ENCODE peak calls at places on chromosomes 11 and 22, in nine cellular contexts. O is keratinocyte; L is non-pigmented ciliary epithelial cell; Y is MCF 10A; N is head of caudate nucleus; A is stimulated activated CD4-positive, alpha-beta T cell treated with anti-CD3 and anti-CD28 coated beads, TNF-alpha, amount 100 ng/mL, for 24 hours; C is stimulated activated CD8-positive, alpha-beta memory T cell treated with anti-CD3 and anti-CD28 coated beads, Interleukin-4, amount 100 ng/mL, for 1 hour; G is activated CD8-positive, alpha-beta memory T cell treated with anti-CD3 and anti-CD28 coated beads, Interleukin-2, amount 50 U/mL, for 48 hours; Q is nucleus accumbens. J is an unnamed sample.

GRCh38 chr11:92969634-92970347 is at the start of gene MTNR1B:
- DNase-seq in O (no peak), L (no peak), Y (no peak), N (no peak), A (no peak), C (no peak), G (no peak), Q (no peak), J (no peak)

GRCh38 chr11:129226207-129226798 is 34.2 kb upstream of the ARHGAP32 start:
- DNase-seq in O (no peak), L (no peak), Y (no peak), N (no peak), A (no peak), C (no peak), G (no peak), Q (no peak), J (no peak)

GRCh38 chr11:64102005-64102738 is 63.7 kb downstream of the MACROD1 start:
- DNase-seq in O (no peak), L (no peak), Y (no peak), N (no peak), A (no peak), C (no peak), G (no peak), Q (peak), J (no peak)

GRCh38 chr22:29663230-29663826 is 56.5 kb upstream of the CABP7 start:
- DNase-seq in O (no peak), L (no peak), Y (no peak), N (no peak), A (no peak), C (no peak), G (no peak), Q (no peak), J (no peak)

GRCh38 chr11:86143429-86144030 is 74.6 kb upstream of the PICALM start:
- DNase-seq in O (no peak), L (no peak), Y (no peak), N (no peak), A (no peak), C (no peak), G (no peak), Q (no peak), J (no peak)

GRCh38 chr11:28834877-28835276 is 726.7 kb downstream of the METTL15 start:
- DNase-seq in O (peak), L (peak), Y (peak), N (no peak), A (no peak), C (no peak), G (no peak), Q (no peak), J (no peak)

GRCh38 chr11:85752890-85753581 is 57.9 kb downstream of the SYTL2 start:
- DNase-seq in O (no peak), L (no peak), Y (no peak), N (no peak), A (peak), C (peak), G (peak), Q (no peak), J (peak)

GRCh38 chr11:119791701-119792151 is 62.7 kb upstream of the NECTIN1 start:
- DNase-seq in O (no peak), L (peak), Y (peak), N (peak), A (no peak), C (no peak), G (no peak), Q (no peak), J (no peak)

GRCh38 chr11:96049426-96049825 is 125.5 kb upstream of the MTMR2 start:
- DNase-seq in O (no peak), L (no peak), Y (peak), N (no peak), A (no peak), C (no peak), G (no peak), Q (no peak), J (no peak)

GRCh38 chr11:469684-470667 is 19.9 kb downstream of the PTDSS2 start:
- DNase-seq in O (no peak), L (peak), Y (no peak), N (peak), A (no peak), C (no peak), G (no peak), Q (peak), J (no peak)

GRCh38 chr11:134939046-134939445 is 527.0 kb upstream of the B3GAT1 start:
- DNase-seq in O (no peak), L (no peak), Y (no peak), N (no peak), A (no peak), C (no peak), G (no peak), Q (no peak), J (no peak)

GRCh38 chr22:50182176-50183081 is 3.3 kb upstream of the TRABD start:
- DNase-seq in O (no peak), L (no peak), Y (no peak), N (no peak), A (no peak), C (no peak), G (no peak), Q (peak), J (no peak)

GRCh38 chr22:30984317-30984716 is 15.3 kb downstream of the TUG1 start:
- DNase-seq in O (no peak), L (no peak), Y (no peak), N (no peak), A (no peak), C (no peak), G (no peak), Q (no peak), J (no peak)

GRCh38 chr11:1760351-1761109 is 3.2 kb downstream of the CTSD start:
- DNase-seq in O (no peak), L (no peak), Y (no peak), N (peak), A (no peak), C (no peak), G (no peak), Q (peak), J (no peak)

GRCh38 chr11:131661137-131661536 is 290.7 kb downstream of the NTM start:
- DNase-seq in O (no peak), L (no peak), Y (no peak), N (no peak), A (no peak), C (no peak), G (no peak), Q (no peak), J (no peak)

GRCh38 chr11:61509058-61510029 is 795 bp downstream of the LRRC10B start:
- DNase-seq in O (peak), L (no peak), Y (no peak), N (no peak), A (peak), C (no peak), G (peak), Q (peak), J (peak)

GRCh38 chr11:280762-281485 is 2.7 kb downstream of the NLRP6 start:
- DNase-seq in O (no peak), L (no peak), Y (no peak), N (no peak), A (no peak), C (no peak), G (peak), Q (no peak), J (no peak)

GRCh38 chr11:110428956-110429613 is 663 bp upstream of the FDX1 start:
- DNase-seq in O (no peak), L (no peak), Y (no peak), N (no peak), A (no peak), C (no peak), G (no peak), Q (peak), J (no peak)

GRCh38 chr22:46547883-46548244 is 10.4 kb upstream of the CELSR1 start:
- DNase-seq in O (no peak), L (peak), Y (no peak), N (no peak), A (no peak), C (no peak), G (no peak), Q (no peak), J (no peak)

GRCh38 chr22:45905924-45906865 is 70.8 kb downstream of the WNT7B start:
- DNase-seq in O (no peak), L (no peak), Y (no peak), N (no peak), A (no peak), C (no peak), G (no peak), Q (no peak), J (no peak)

GRCh38 chr22:40241200-40241763 is 63.6 kb downstream of the TNRC6B start:
- DNase-seq in O (no peak), L (no peak), Y (no peak), N (no peak), A (no peak), C (no peak), G (no peak), Q (no peak), J (no peak)

GRCh38 chr11:86940122-86940777 is 14.9 kb downstream of the FZD4 start:
- DNase-seq in O (no peak), L (no peak), Y (no peak), N (no peak), A (no peak), C (no peak), G (no peak), Q (no peak), J (no peak)

GRCh38 chr22:19290400-19291217 is 910 bp downstream of the CLTCL1 start:
- DNase-seq in O (no peak), L (no peak), Y (no peak), N (no peak), A (no peak), C (no peak), G (peak), Q (no peak), J (no peak)

GRCh38 chr11:84836371-84836770 is 790.8 kb downstream of the DLG2 start:
- DNase-seq in O (no peak), L (no peak), Y (no peak), N (no peak), A (no peak), C (no peak), G (no peak), Q (no peak), J (no peak)

GRCh38 chr11:20090654-20091374 is 69.5 kb downstream of the DBX1 start:
- DNase-seq in O (no peak), L (no peak), Y (no peak), N (no peak), A (no peak), C (no peak), G (no peak), Q (no peak), J (no peak)

GRCh38 chr11:124863826-124864165 is 1.4 kb upstream of the ROBO3 start:
- DNase-seq in O (no peak), L (no peak), Y (no peak), N (no peak), A (no peak), C (no peak), G (peak), Q (no peak), J (no peak)

GRCh38 chr11:116882386-116882785 is 45.0 kb upstream of the APOA1 start:
- DNase-seq in O (peak), L (peak), Y (peak), N (no peak), A (no peak), C (no peak), G (no peak), Q (no peak), J (no peak)

GRCh38 chr11:11528986-11529385 is 92.8 kb downstream of the GALNT18 start:
- DNase-seq in O (no peak), L (no peak), Y (peak), N (no peak), A (no peak), C (no peak), G (no peak), Q (no peak), J (no peak)

J was measured in activated T-helper 9 cell treated with anti-CD3 and anti-CD28 coated beads, Interleukin-2, amount 50 U/mL, for 16 hours.